ENCODE peak calls at places on chromosomes 1 and 21, in ten cellular contexts. U is A549, W is body of pancreas, E is IMR-90, Z is tibial nerve, T is right lobe of liver, K is heart left ventricle, G is Peyer's patch, M is testis, O is prostate gland. J is an unnamed sample.

GRCh38 chr1:183568176-183569041 is 21.9 kb downstream of the NCF2 start:
- DNase-seq in U (no peak), W (peak; percentile 59), E (no peak), Z (peak; percentile 10), T (peak; percentile 64), K (peak; percentile 32), G (no peak), M (peak; percentile 25), O (no peak), J (peak; percentile 83)

GRCh38 chr1:100253552-100253951 is 3.9 kb upstream of the DBT start:
- DNase-seq in U (no peak), W (no peak), E (no peak), Z (no peak), T (no peak), K (no peak), G (no peak), M (no peak), O (no peak), J (no peak)

GRCh38 chr1:209190591-209191241 is 392.8 kb upstream of the CAMK1G start:
- DNase-seq in U (peak; percentile 46), W (peak; percentile 66), E (no peak), Z (no peak), T (peak; percentile 64), K (peak; percentile 34), G (no peak), M (peak; percentile 72), O (no peak), J (no peak)

GRCh38 chr1:205748398-205749093 is 1.4 kb downstream of the NUCKS1 start:
- DNase-seq in U (peak; percentile 38), W (peak; percentile 23), E (peak; percentile 79), Z (peak; percentile 10), T (no peak), K (no peak), G (no peak), M (peak; percentile 39), O (peak; percentile 33), J (no peak)

GRCh38 chr21:41610042-41610839 is 102.3 kb upstream of the TMPRSS2 start:
- DNase-seq in U (peak; percentile 48), W (peak; percentile 85), E (peak; percentile 64), Z (peak; percentile 71), T (no peak), K (no peak), G (peak; percentile 80), M (peak; percentile 75), O (no peak), J (no peak)

GRCh38 chr1:46527474-46528296 is 23.8 kb downstream of the KNCN start:
- DNase-seq in U (peak; percentile 64), W (peak; percentile 86), E (peak; percentile 66), Z (peak; percentile 90), T (peak; percentile 79), K (peak; percentile 78), G (peak; percentile 91), M (peak; percentile 90), O (peak; percentile 79), J (peak; percentile 89)

GRCh38 chr1:162663589-162664030 is 31.3 kb downstream of the DDR2 start:
- DNase-seq in U (no peak), W (peak; percentile 19), E (peak; percentile 70), Z (peak; percentile 45), T (no peak), K (peak; percentile 55), G (no peak), M (peak; percentile 25), O (no peak), J (no peak)

GRCh38 chr1:236403905-236404696 is 10.0 kb downstream of the EDARADD start:
- DNase-seq in U (no peak), W (no peak), E (no peak), Z (no peak), T (no peak), K (no peak), G (no peak), M (no peak), O (peak; percentile 15), J (no peak)

GRCh38 chr1:223402790-223403142 is 9.6 kb downstream of the CCDC185 start:
- DNase-seq in U (no peak), W (no peak), E (no peak), Z (no peak), T (no peak), K (no peak), G (no peak), M (no peak), O (no peak), J (no peak)

GRCh38 chr1:65508051-65508450 is 87.6 kb downstream of the LEPR start:
- DNase-seq in U (no peak), W (no peak), E (no peak), Z (no peak), T (no peak), K (no peak), G (no peak), M (no peak), O (no peak), J (no peak)

GRCh38 chr1:65512383-65512782 is 91.9 kb downstream of the LEPR start:
- DNase-seq in U (no peak), W (peak; percentile 51), E (no peak), Z (no peak), T (peak; percentile 52), K (no peak), G (no peak), M (no peak), O (no peak), J (no peak)

GRCh38 chr1:65510961-65511360 is 90.5 kb downstream of the LEPR start:
- DNase-seq in U (no peak), W (no peak), E (no peak), Z (no peak), T (no peak), K (no peak), G (no peak), M (no peak), O (no peak), J (no peak)

GRCh38 chr1:65512967-65513777 is 92.7 kb downstream of the LEPR start:
- DNase-seq in U (no peak), W (no peak), E (peak; percentile 15), Z (no peak), T (no peak), K (no peak), G (no peak), M (no peak), O (no peak), J (no peak)

DNA sequence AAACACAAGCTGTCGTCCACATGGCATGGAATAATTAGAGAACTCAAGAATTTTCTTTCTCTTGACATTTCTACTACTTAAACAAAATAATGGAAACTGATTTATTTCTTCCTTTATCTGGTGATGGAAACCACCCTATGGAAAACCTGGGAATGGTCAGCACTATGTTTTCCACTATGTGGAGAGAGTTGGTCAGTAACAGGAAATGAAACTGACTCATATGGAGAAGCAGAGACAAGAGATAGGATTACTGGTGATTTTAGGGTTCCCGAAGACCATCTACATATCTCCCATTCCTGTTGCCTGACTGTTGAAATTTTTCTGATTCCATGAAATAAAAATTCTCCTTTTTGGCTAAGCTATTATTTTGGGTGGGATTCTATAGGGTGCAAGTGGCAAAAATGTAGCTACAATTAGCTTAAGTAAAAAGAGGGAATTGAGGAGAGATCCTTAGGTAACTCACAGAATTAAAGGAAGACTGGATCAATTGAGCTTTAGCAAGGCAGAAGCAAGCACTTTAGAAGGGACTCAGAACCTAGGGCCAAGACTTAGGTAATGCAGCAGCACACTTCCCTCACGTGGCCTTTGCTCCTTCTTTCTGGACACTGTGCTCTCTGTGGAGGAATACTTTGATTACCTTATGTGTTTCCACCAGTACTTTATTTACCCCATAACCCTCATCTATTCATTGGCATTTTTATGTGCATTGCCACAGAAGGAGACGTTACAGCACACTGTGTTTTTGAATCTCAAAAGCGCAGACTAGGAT is 89.6 kb downstream of the LEPR start:
- DNase-seq in U (no peak), W (no peak), E (peak; percentile 82), Z (no peak), T (no peak), K (no peak), G (no peak), M (no peak), O (no peak), J (no peak)
- H3K4me1 ChIP-seq in U (no peaks in the 10 kb centered on the region), W (peaks cover 17% of the 10 kb centered on the region), E (peaks cover 11% of the 10 kb centered on the region), Z (no peaks in the 10 kb centered on the region), T (no peaks in the 10 kb centered on the region), K (peaks cover 8% of the 10 kb centered on the region), G (no peaks in the 10 kb centered on the region), M (peaks cover 6% of the 10 kb centered on the region), O (no peaks in the 10 kb centered on the region), J (no peaks in the 10 kb centered on the region)

DNA sequence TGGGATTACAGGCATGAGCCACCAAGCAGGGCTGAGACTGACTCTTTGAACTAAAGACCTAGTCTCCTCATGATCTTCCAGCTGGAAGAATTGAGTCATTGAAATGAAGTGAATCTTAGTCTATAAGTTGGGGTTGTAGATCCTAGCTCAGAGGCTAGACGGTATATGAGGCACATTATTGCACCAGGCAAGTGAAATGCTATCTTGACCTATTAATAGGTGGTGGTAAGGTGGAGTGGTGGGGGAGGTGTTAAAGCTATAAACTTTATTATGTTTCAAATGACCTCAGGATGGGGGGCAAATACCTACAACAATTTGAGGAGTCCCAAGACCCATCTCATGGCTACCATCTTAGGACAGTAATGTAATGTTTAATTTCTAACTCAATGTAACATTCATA is 36.8 kb upstream of the SLC16A1 start:
- DNase-seq in U (no peak), W (no peak), E (no peak), Z (no peak), T (no peak), K (no peak), G (no peak), M (no peak), O (no peak), J (no peak)
- TF ChIP-seq POLR2A in U (no peak), W (no peak), E (no peak), Z (no peak), T (no peak), K (no peak), G (no peak), M (no peak), O (no peak), J (no peak)

DNA sequence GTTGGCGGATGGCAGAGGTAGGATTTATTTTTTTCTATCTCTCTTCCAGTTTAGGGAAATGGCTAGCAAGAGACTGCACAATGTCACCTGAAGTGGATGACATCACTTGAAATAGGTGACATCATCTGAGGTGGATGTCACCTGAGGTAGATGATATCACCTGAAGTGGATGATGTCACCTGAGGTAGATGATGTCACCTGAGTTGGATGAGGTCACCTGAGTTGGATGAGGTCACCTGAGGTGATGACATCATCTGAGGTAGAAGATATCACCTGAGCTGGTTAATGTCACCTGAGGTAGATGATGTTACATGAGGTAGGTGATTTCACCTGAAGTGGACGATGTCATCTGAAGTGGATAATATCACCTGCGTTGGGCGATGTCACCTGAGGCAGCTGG is 413.4 kb downstream of the DSCAM start:
- DNase-seq in U (no peak), W (no peak), E (no peak), Z (no peak), T (no peak), K (no peak), G (no peak), M (no peak), O (no peak), J (no peak)
- H3K4me3 ChIP-seq in U (no peak overlapping the region), W (no peak overlapping the region), E (no peak overlapping the region), Z (no peak overlapping the region), T (no peak overlapping the region), K (no peak overlapping the region), G (no peak overlapping the region), M (no peak overlapping the region), O (no peak overlapping the region), J (no peak overlapping the region)

GRCh38 chr1:179253286-179253972 is 24.0 kb upstream of the ABL2 start:
- DNase-seq in U (no peak), W (no peak), E (peak; percentile 41), Z (no peak), T (no peak), K (no peak), G (no peak), M (no peak), O (no peak), J (no peak)
- H3K4me1 ChIP-seq in U (no peaks in the 10 kb centered on the region), W (no peaks in the 10 kb centered on the region), E (peaks cover 2% of the 10 kb centered on the region), Z (no peaks in the 10 kb centered on the region), T (no peaks in the 10 kb centered on the region), K (no peaks in the 10 kb centered on the region), G (no peaks in the 10 kb centered on the region), M (peaks cover 4% of the 10 kb centered on the region), O (no peaks in the 10 kb centered on the region), J (peaks cover 2% of the 10 kb centered on the region)